ENCODE peak calls at places on chromosome 18, in five cellular contexts. E is fibroblast of villous mesenchyme, H is lower leg skin, K is A549, D is uterus. A is an unnamed sample.

GRCh38 chr18:34223893-34224422 is 755 bp downstream of the NOL4 start:
- DNase-seq in E (no peak), H (no peak), K (no peak), D (no peak), A (peak; percentile 1)

GRCh38 chr18:12036201-12036751 is 55.0 kb downstream of the IMPA2 start:
- DNase-seq in E (no peak), H (peak; percentile 17), K (no peak), D (no peak), A (no peak)

GRCh38 chr18:77107218-77107815 is 25.3 kb downstream of the MBP start:
- DNase-seq in E (peak; percentile 45), H (peak; percentile 15), K (no peak), D (no peak), A (peak; percentile 27)

GRCh38 chr18:68172842-68173549 is 541.9 kb downstream of the TMX3 start:
- DNase-seq in E (no peak), H (no peak), K (peak; percentile 21), D (no peak), A (peak; percentile 14)

GRCh38 chr18:13895505-13896033 is 19.8 kb downstream of the MC2R start:
- DNase-seq in E (no peak), H (no peak), K (no peak), D (no peak), A (no peak)

GRCh38 chr18:5879479-5879882 is 15.8 kb downstream of the TMEM200C start:
- DNase-seq in E (peak; percentile 44), H (no peak), K (peak; percentile 19), D (no peak), A (peak; percentile 65)

GRCh38 chr18:59556265-59556664 is 141.0 kb downstream of the CCBE1 start:
- DNase-seq in E (peak; percentile 64), H (no peak), K (no peak), D (no peak), A (peak; percentile 72)

GRCh38 chr18:58209326-58209725 is 165.3 kb downstream of the NEDD4L start:
- DNase-seq in E (no peak), H (no peak), K (no peak), D (no peak), A (no peak)

GRCh38 chr18:26863122-26863879 is 2.2 kb downstream of the AQP4 start:
- DNase-seq in E (no peak), H (peak; percentile 24), K (peak; percentile 33), D (peak; percentile 27), A (no peak)

GRCh38 chr18:4511166-4511565 is 56.1 kb upstream of the DLGAP1 start:
- DNase-seq in E (no peak), H (no peak), K (peak; percentile 0), D (no peak), A (no peak)

GRCh38 chr18:58997811-58998337 is 133.2 kb downstream of the ZNF532 start:
- DNase-seq in E (peak; percentile 90), H (peak; percentile 55), K (peak; percentile 79), D (peak; percentile 46), A (peak; percentile 87)

GRCh38 chr18:13630869-13631268 is 95.5 kb downstream of the FAM210A start:
- DNase-seq in E (no peak), H (no peak), K (no peak), D (no peak), A (no peak)

GRCh38 chr18:59041819-59042476 is 97.7 kb upstream of the SEC11C start:
- DNase-seq in E (no peak), H (no peak), K (no peak), D (no peak), A (no peak)

GRCh38 chr18:77376043-77376732 is 126.5 kb downstream of the GALR1 start:
- DNase-seq in E (no peak), H (no peak), K (no peak), D (no peak), A (no peak)

GRCh38 chr18:54880706-54881105 is 52.4 kb downstream of the RAB27B start:
- DNase-seq in E (peak; percentile 88), H (peak; percentile 22), K (peak; percentile 56), D (no peak), A (peak; percentile 61)

GRCh38 chr18:8706981-8707940 is 1.9 kb downstream of the MTCL1 start:
- DNase-seq in E (peak; percentile 84), H (peak; percentile 32), K (peak; percentile 82), D (peak; percentile 33), A (peak; percentile 72)

GRCh38 chr18:2111456-2111855 is 459.8 kb downstream of the METTL4 start:
- DNase-seq in E (peak; percentile 35), H (no peak), K (no peak), D (no peak), A (peak; percentile 53)

GRCh38 chr18:48837676-48838075 is 113.1 kb downstream of the SMAD7 start:
- DNase-seq in E (no peak), H (no peak), K (no peak), D (no peak), A (no peak)

GRCh38 chr18:48418000-48418399 is 8.8 kb upstream of the ZBTB7C start:
- DNase-seq in E (no peak), H (no peak), K (no peak), D (no peak), A (no peak)

GRCh38 chr18:2002178-2002577 is 569.1 kb downstream of the METTL4 start:
- DNase-seq in E (no peak), H (no peak), K (no peak), D (no peak), A (peak; percentile 1)

GRCh38 chr18:48820483-48821250 is 130.1 kb downstream of the SMAD7 start:
- DNase-seq in E (no peak), H (no peak), K (no peak), D (peak; percentile 4), A (no peak)

GRCh38 chr18:11993264-11993916 is 12.1 kb downstream of the IMPA2 start:
- DNase-seq in E (no peak), H (no peak), K (no peak), D (no peak), A (no peak)

GRCh38 chr18:68314403-68314802 is 400.5 kb downstream of the TMX3 start:
- DNase-seq in E (peak; percentile 10), H (no peak), K (no peak), D (no peak), A (peak; percentile 15)

GRCh38 chr18:48975817-48976649 is 25.3 kb upstream of the SMAD7 start:
- DNase-seq in E (peak; percentile 62), H (no peak), K (peak; percentile 62), D (peak; percentile 71), A (peak; percentile 38)

GRCh38 chr18:35514752-35515459 is 17.1 kb upstream of the INO80C start:
- DNase-seq in E (no peak), H (no peak), K (no peak), D (no peak), A (peak; percentile 59)

GRCh38 chr18:76519156-76519549 is 24.1 kb upstream of the ZNF516 start:
- DNase-seq in E (peak; percentile 44), H (no peak), K (no peak), D (no peak), A (peak; percentile 63)

GRCh38 chr18:46374850-46375249 is 270.7 kb downstream of the HAUS1 start:
- DNase-seq in E (no peak), H (no peak), K (no peak), D (no peak), A (no peak)

GRCh38 chr18:54558609-54559585 is 32.1 kb upstream of the DYNAP start:
- DNase-seq in E (peak; percentile 13), H (no peak), K (peak; percentile 16), D (no peak), A (peak; percentile 51)

GRCh38 chr18:31484461-31484860 is 13.5 kb upstream of the DSG2 start:
- DNase-seq in E (no peak), H (no peak), K (no peak), D (no peak), A (no peak)

GRCh38 chr18:75218524-75218923 is 7.9 kb downstream of the TSHZ1 start:
- DNase-seq in E (no peak), H (no peak), K (no peak), D (no peak), A (no peak)

GRCh38 chr18:77137851-77138250 is 5.3 kb upstream of the MBP start:
- DNase-seq in E (no peak), H (no peak), K (no peak), D (no peak), A (no peak)

GRCh38 chr18:38851526-38851925 is 1285.9 kb upstream of the CELF4 start:
- DNase-seq in E (no peak), H (no peak), K (no peak), D (no peak), A (no peak)

GRCh38 chr18:75489493-75490190 is 62.1 kb upstream of the SMIM21 start:
- DNase-seq in E (peak; percentile 91), H (peak; percentile 35), K (peak; percentile 86), D (peak; percentile 24), A (peak; percentile 95)

GRCh38 chr18:22872894-22873537 is 60.1 kb upstream of the RBBP8 start:
- DNase-seq in E (peak; percentile 48), H (no peak), K (peak; percentile 1), D (no peak), A (peak; percentile 40)
- H3K4me3 ChIP-seq in E (peak overlapping the region; percentile 26), H (no peak overlapping the region), K (no peak overlapping the region), D (no peak overlapping the region), A (no peak overlapping the region)

GRCh38 chr18:78935406-78935805 is 44.2 kb upstream of the SALL3 start:
- DNase-seq in E (no peak), H (no peak), K (no peak), D (no peak), A (no peak)
- TF ChIP-seq CTCF in E (no peak), H (no peak), K (no peak), D (no peak), A (no peak)

DNA sequence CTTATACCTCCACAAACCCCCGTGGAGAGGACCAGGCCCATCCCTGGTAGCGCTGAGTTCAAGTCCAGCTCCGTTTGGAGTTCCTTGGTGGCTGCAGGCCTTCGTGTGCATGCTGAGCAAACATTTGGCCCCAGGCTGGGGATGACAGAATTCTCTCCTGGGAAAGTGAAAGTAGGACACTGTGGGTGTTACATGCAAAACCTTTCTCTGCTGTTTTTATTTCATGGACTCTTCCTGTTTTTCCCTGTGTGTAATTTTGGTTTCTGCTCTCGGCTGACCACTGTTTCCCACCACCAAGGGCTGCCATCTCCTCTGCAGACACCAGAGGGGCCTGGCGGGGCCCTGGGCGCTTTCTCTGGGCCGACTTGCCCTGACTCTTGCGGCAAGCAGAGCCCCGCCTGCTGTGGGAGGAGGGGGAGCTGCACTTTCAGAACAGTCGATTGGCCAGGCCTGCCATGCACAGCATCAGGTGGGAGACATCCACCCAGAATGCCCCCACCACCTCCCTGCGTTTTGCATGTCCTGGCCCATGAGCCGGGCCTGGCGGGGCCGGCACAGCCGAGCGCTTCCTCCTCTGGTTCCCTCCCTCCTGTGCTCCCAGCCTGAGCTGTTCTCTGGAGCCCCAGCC is 102.4 kb downstream of the CABLES1 start:
- DNase-seq in E (peak; percentile 71), H (no peak), K (no peak), D (peak; percentile 70), A (peak; percentile 65)
- H3K4me3 ChIP-seq in E (peak overlapping the region; percentile 21), H (no peak overlapping the region), K (no peak overlapping the region), D (peak overlapping the region; percentile 0), A (peak overlapping the region; percentile 17)

GRCh38 chr18:10162340-10162739 is 248.5 kb downstream of the VAPA start:
- DNase-seq in E (no peak), H (no peak), K (no peak), D (no peak), A (no peak)

GRCh38 chr18:10164241-10165160 is 250.7 kb downstream of the VAPA start:
- DNase-seq in E (no peak), H (no peak), K (no peak), D (no peak), A (no peak)

GRCh38 chr18:10160251-10160650 is 246.4 kb downstream of the VAPA start:
- DNase-seq in E (no peak), H (no peak), K (no peak), D (no peak), A (no peak)
- TF ChIP-seq CTCF in E (no peak), H (no peak), K (no peak), D (no peak), A (no peak)

A was measured in choroid plexus epithelial cell.